ENCODE peak calls at places on chromosomes 16 and 17, in four cellular contexts. Q, X, H and P are unnamed samples.
A peak's percentile ranks its signal among the peaks of the same experiment; 100 is the strongest.

GRCh38 chr16:87550510-87550961 is 51.8 kb upstream of the JPH3 start:
- DNase-seq in Q (no peak), X (peak; percentile 58), H (peak; percentile 46), P (no peak)

GRCh38 chr17:61878984-61879612 is 15.8 kb upstream of the BRIP1 start:
- DNase-seq in Q (no peak), X (no peak), H (no peak), P (no peak)

GRCh38 chr16:46974352-46974751 is 878 bp upstream of the DNAJA2 start:
- DNase-seq in Q (no peak), X (no peak), H (no peak), P (no peak)

GRCh38 chr16:81513204-81514040 is 68.8 kb downstream of the CMIP start:
- DNase-seq in Q (peak; percentile 79), X (no peak), H (peak; percentile 72), P (no peak)

GRCh38 chr17:33200587-33200986 is 92.5 kb downstream of the ASIC2 start:
- DNase-seq in Q (no peak), X (no peak), H (no peak), P (no peak)

GRCh38 chr16:85172465-85173071 is 60.3 kb upstream of the CIBAR2 start:
- DNase-seq in Q (no peak), X (no peak), H (no peak), P (peak; percentile 74)

GRCh38 chr17:72534776-72535175 is 414.0 kb downstream of the SOX9 start:
- DNase-seq in Q (no peak), X (no peak), H (no peak), P (no peak)

GRCh38 chr17:44769647-44770084 is 10.9 kb downstream of the ADAM11 start:
- DNase-seq in Q (no peak), X (no peak), H (no peak), P (no peak)

GRCh38 chr16:70457446-70457845 is 3.1 kb downstream of the FCSK start:
- DNase-seq in Q (no peak), X (no peak), H (no peak), P (no peak)

GRCh38 chr17:49548506-49549310 is 27.0 kb upstream of the NXPH3 start:
- DNase-seq in Q (no peak), X (no peak), H (peak; percentile 62), P (no peak)

GRCh38 chr17:79778504-79779087 is 648 bp downstream of the CBX2 start:
- DNase-seq in Q (peak; percentile 48), X (peak; percentile 57), H (no peak), P (peak; percentile 83)
- H3K27ac ChIP-seq in Q (no peak overlapping the region), X (peak overlapping the region; percentile 62), H (peak overlapping the region; percentile 85), P (no peak overlapping the region)

GRCh38 chr17:2852211-2852610 is 56.0 kb downstream of the RAP1GAP2 start:
- DNase-seq in Q (no peak), X (peak; percentile 51), H (no peak), P (no peak)

GRCh38 chr17:2854662-2855061 is 58.4 kb downstream of the RAP1GAP2 start:
- DNase-seq in Q (no peak), X (no peak), H (peak; percentile 33), P (peak; percentile 70)

GRCh38 chr17:2853722-2854580 is 57.7 kb downstream of the RAP1GAP2 start:
- DNase-seq in Q (no peak), X (no peak), H (peak; percentile 36), P (peak; percentile 77)

GRCh38 chr17:2852729-2853110 is 56.5 kb downstream of the RAP1GAP2 start:
- DNase-seq in Q (no peak), X (no peak), H (no peak), P (peak; percentile 74)

DNA sequence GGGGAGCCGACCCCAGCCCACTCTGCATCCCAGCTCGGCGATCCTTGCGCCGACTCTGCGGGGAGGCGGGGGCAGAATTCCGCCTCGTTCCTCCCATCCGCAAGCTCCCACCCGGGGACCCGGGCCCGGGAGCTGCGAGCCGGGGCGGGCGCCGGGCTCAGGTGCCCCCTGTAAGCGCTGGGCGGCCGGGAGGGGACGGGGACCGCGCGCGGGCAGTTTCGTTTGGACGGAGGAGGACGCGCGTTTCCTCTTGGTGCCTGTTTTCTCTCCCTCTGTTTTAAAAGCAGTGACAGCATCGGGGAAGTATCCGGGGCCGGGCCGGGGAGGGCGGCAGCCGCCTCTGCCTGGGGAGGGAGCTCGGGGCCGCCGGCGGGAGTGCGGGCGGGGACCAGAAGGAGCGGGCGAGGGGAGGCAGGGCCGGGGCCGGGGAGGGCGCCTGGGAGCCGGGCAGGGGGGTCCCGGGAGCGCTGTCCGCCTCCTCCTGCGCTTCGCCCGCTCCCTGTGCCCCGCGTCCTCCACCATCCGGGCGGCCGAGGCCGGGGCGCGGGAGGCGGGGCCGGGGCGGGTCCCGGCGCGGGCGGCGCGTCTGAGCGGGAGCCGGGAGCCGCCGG is 57.0 kb downstream of the RAP1GAP2 start:
- DNase-seq in Q (peak; percentile 71), X (no peak), H (peak; percentile 58), P (peak; percentile 86)
- H3K27ac ChIP-seq in Q (peak overlapping the region; percentile 20), X (no peak overlapping the region), H (peak overlapping the region; percentile 88), P (peak overlapping the region; percentile 43)

GRCh38 chr17:17437893-17438292 is 38.9 kb upstream of the MED9 start:
- DNase-seq in Q (no peak), X (no peak), H (no peak), P (no peak)

GRCh38 chr17:17437461-17437860 is 39.3 kb upstream of the MED9 start:
- DNase-seq in Q (no peak), X (no peak), H (no peak), P (no peak)

GRCh38 chr17:17434477-17434876 is 42.3 kb upstream of the MED9 start:
- DNase-seq in Q (no peak), X (no peak), H (no peak), P (no peak)

GRCh38 chr17:17433260-17433659 is 43.5 kb upstream of the MED9 start:
- DNase-seq in Q (no peak), X (peak; percentile 32), H (no peak), P (no peak)

DNA sequence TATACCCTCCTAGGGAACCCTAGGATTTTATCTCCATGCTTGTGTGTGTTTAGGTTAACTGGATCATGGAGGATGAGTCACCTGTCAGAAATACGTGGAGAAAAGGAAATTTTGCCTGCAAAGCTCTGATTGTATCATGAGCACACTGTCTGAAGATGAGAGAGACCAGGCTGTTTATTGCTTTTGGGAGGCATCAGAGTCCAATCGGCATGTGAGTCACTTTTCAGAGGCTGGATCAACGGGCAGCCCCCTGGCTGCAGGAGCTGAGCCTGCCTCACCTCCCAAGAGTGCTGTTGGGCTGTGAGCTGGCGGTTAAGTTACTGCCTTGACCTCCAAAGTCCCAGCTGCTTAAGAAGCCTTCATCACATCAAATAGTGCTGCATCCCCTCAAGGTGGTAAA is 41.5 kb upstream of the MED9 start:
- DNase-seq in Q (no peak), X (no peak), H (no peak), P (no peak)
- H3K27ac ChIP-seq in Q (no peak overlapping the region), X (no peak overlapping the region), H (no peak overlapping the region), P (no peak overlapping the region)

DNA sequence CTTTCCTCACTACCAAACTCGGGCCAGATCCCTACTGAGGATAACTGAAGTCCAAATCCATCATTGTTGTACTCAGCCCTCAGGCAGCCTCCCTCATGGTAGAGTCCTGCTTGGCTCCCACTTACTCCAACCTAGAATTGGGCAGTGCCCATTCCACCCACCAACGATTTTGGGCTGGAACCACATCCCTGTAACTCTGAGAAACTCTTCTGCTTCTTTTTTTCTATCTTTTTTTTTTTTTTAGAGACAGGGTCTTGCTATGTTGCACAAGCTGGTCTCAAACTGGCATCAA is 1.2 kb downstream of the PRR14 start:
- DNase-seq in Q (no peak), X (no peak), H (no peak), P (no peak)
- H3K27ac ChIP-seq in Q (peak overlapping the region; percentile 55), X (peak overlapping the region; percentile 42), H (peak overlapping the region; percentile 96), P (peak overlapping the region; percentile 32)